ENCODE peak calls at places on chromosomes 7 and 10, in six cellular contexts. R is SK-N-SH; L is K562; H is CD8-positive, alpha-beta memory T cell; O is colonic mucosa; I is heart left ventricle. J is an unnamed sample.

GRCh38 chr10:116720241-116721047 is 21.9 kb downstream of the HSPA12A start:
- DNase-seq in L (no peak), I (no peak), H (no peak), O (peak; percentile 29), R (no peak), J (no peak)

GRCh38 chr10:76149182-76149581 is 717.8 kb downstream of the LRMDA start:
- DNase-seq in H (no peak), I (no peak), L (no peak), O (no peak), R (no peak), J (no peak)

GRCh38 chr10:76073524-76073923 is 642.1 kb downstream of the LRMDA start:
- DNase-seq in O (no peak), L (no peak), I (no peak), R (no peak), H (no peak), J (no peak)

GRCh38 chr10:17599089-17599488 is 18.1 kb downstream of the HACD1 start:
- DNase-seq in H (no peak), O (no peak), L (peak; percentile 19), I (no peak), R (peak; percentile 13), J (no peak)

GRCh38 chr10:119655566-119656001 is 4.4 kb downstream of the BAG3 start:
- DNase-seq in L (no peak), O (peak; percentile 29), R (peak; percentile 51), I (peak; percentile 58), H (peak; percentile 7), J (no peak)

GRCh38 chr7:142196066-142196840 is 61.6 kb downstream of the PRSS58 start:
- DNase-seq in L (no peak), O (no peak), R (no peak), H (no peak), I (no peak), J (no peak)

GRCh38 chr10:113097046-113097415 is 147.0 kb downstream of the TCF7L2 start:
- DNase-seq in L (no peak), O (no peak), I (no peak), R (no peak), H (no peak), J (no peak)

GRCh38 chr10:124575107-124576035 is 113.7 kb downstream of the LHPP start:
- DNase-seq in O (no peak), L (no peak), R (no peak), H (no peak), I (no peak), J (no peak)

GRCh38 chr10:97079157-97079435 is 106.7 kb downstream of the SLIT1 start:
- DNase-seq in H (no peak), R (no peak), L (no peak), I (no peak), O (no peak), J (no peak)

GRCh38 chr7:157490465-157490912 is 153.7 kb downstream of the DNAJB6 start:
- DNase-seq in I (peak; percentile 16), O (no peak), R (no peak), H (peak; percentile 23), L (peak; percentile 71), J (peak; percentile 8)

GRCh38 chr7:1475393-1475792 is 16.1 kb upstream of the MICALL2 start:
- DNase-seq in I (no peak), O (no peak), L (no peak), H (no peak), R (no peak), J (no peak)

GRCh38 chr7:87475359-87476178 is at the start of gene ABCB4:
- DNase-seq in R (peak; percentile 89), L (peak; percentile 24), I (peak; percentile 23), H (no peak), O (no peak), J (no peak)

GRCh38 chr10:13348216-13349017 is at the start of gene SEPHS1:
- DNase-seq in I (peak; percentile 77), H (peak; percentile 72), L (peak; percentile 80), R (peak; percentile 97), O (peak; percentile 82), J (peak; percentile 54)

GRCh38 chr7:2729893-2730716 is 42.1 kb downstream of the AMZ1 start:
- DNase-seq in L (no peak), O (no peak), R (no peak), I (no peak), H (no peak), J (peak; percentile 80)

GRCh38 chr10:80324086-80324485 is 32.5 kb downstream of the DYDC1 start:
- DNase-seq in L (no peak), O (no peak), R (no peak), H (no peak), I (no peak), J (no peak)

GRCh38 chr7:70696139-70696782 is 435.7 kb upstream of the GALNT17 start:
- DNase-seq in I (no peak), H (no peak), O (peak; percentile 48), R (peak; percentile 44), L (no peak), J (no peak)

GRCh38 chr7:70693690-70694356 is 438.1 kb upstream of the GALNT17 start:
- DNase-seq in R (peak; percentile 96), I (peak; percentile 84), H (peak; percentile 77), L (peak; percentile 15), O (peak; percentile 88), J (peak; percentile 50)

GRCh38 chr7:70694357-70694908 is 437.5 kb upstream of the GALNT17 start:
- DNase-seq in I (peak; percentile 46), L (no peak), R (peak; percentile 85), O (peak; percentile 43), H (peak; percentile 34), J (peak; percentile 31)

GRCh38 chr7:70694909-70695803 is 436.8 kb upstream of the GALNT17 start:
- DNase-seq in R (peak; percentile 85), L (no peak), I (peak; percentile 25), H (no peak), O (peak; percentile 50), J (no peak)

DNA sequence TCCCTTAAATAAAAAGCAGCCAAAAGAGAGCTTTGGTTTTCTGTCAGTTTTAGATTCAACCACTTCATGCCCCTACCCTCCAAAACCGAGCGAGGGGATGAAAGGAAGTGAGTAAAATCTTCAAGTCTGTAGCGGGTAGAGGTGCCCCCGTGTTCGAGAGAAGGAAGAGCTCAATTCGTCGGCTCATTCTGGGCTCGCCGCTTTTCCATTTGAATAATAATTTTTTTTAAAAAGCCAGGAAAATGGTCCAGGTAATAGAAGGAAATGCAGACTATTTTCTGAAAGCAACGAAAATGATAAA is 436.2 kb upstream of the GALNT17 start:
- DNase-seq in O (peak; percentile 34), R (peak; percentile 56), L (no peak), I (no peak), H (no peak), J (no peak)
- H3K27ac ChIP-seq in O (peak overlapping the region; percentile 68), R (peak overlapping the region; percentile 87), L (no peak overlapping the region), I (no peak overlapping the region), H (no peak overlapping the region), J (no peak overlapping the region)

GRCh38 chr7:14385074-14385473 is 395.6 kb upstream of the ETV1 start:
- DNase-seq in O (no peak), I (no peak), R (no peak), L (no peak), H (no peak), J (no peak)

GRCh38 chr7:14377646-14378266 is 388.3 kb upstream of the ETV1 start:
- DNase-seq in R (no peak), I (no peak), L (no peak), O (no peak), H (no peak), J (no peak)

GRCh38 chr7:14381306-14381705 is 391.8 kb upstream of the ETV1 start:
- DNase-seq in I (no peak), O (no peak), L (no peak), H (no peak), R (no peak), J (no peak)

GRCh38 chr7:14380881-14381280 is 391.4 kb upstream of the ETV1 start:
- DNase-seq in L (no peak), H (no peak), I (no peak), O (no peak), R (no peak), J (no peak)

GRCh38 chr7:14381936-14382335 is 392.5 kb upstream of the ETV1 start:
- DNase-seq in R (no peak), L (no peak), O (no peak), H (no peak), I (no peak), J (no peak)
- H3K27ac ChIP-seq in R (no peak overlapping the region), L (no peak overlapping the region), O (no peak overlapping the region), H (no peak overlapping the region), I (no peak overlapping the region), J (no peak overlapping the region)

DNA sequence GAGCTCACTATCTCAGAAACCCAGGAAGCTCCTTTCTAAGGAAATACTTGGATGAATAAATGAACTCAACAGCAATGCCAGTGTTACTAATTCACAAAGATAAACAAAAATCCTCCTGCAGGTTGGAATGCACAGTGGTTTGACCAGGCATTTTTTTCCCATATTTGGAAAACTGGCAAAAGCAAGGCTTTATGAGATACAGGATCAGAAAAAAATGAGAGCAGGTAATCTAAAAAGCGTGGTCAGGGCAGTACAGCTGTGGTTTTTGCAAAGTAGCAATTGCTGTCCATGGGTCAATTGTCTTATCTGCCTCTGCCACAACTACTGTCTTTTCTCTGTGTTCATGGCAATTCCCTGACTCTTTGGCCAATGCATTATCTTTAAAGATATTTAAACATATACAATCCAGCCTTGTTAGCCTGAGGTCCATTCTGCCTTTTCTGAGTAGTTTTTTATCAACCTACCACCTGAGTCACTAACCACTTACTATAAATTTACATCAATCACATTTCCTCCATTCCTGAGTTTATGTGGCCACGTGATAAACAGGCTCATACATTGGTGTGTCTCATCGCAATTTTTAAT is 564.5 kb upstream of the IGFBP3 start:
- DNase-seq in R (no peak), H (no peak), O (no peak), L (no peak), I (no peak), J (no peak)
- H3K27ac ChIP-seq in R (no peak overlapping the region), H (no peak overlapping the region), O (no peak overlapping the region), L (no peak overlapping the region), I (no peak overlapping the region), J (no peak overlapping the region)

GRCh38 chr10:31317652-31318381 is 1.2 kb upstream of the ZEB1 start:
- DNase-seq in R (no peak), O (no peak), H (no peak), I (no peak), L (peak; percentile 49), J (no peak)

GRCh38 chr10:31317171-31317570 is 1.8 kb upstream of the ZEB1 start:
- DNase-seq in I (no peak), R (no peak), H (no peak), L (no peak), O (no peak), J (no peak)

GRCh38 chr10:31315453-31315852 is 3.6 kb upstream of the ZEB1 start:
- DNase-seq in R (no peak), O (no peak), L (no peak), I (no peak), H (no peak), J (no peak)

GRCh38 chr10:31318382-31318853 is 598 bp upstream of the ZEB1 start:
- DNase-seq in L (peak; percentile 53), O (peak; percentile 56), H (peak; percentile 68), R (peak; percentile 77), I (peak; percentile 69), J (peak; percentile 50)

GRCh38 chr10:31314256-31315183 is 4.5 kb upstream of the ZEB1 start:
- DNase-seq in R (no peak), L (no peak), O (no peak), H (no peak), I (no peak), J (no peak)
- H3K27ac ChIP-seq in R (no peak overlapping the region), L (no peak overlapping the region), O (no peak overlapping the region), H (no peak overlapping the region), I (no peak overlapping the region), J (no peak overlapping the region)